ENCODE peak calls at places on chromosomes 7 and 10, in six cellular contexts. F, Y, N, U, P and B are unnamed samples.

GRCh38 chr7:101717986-101718746 is 89.1 kb upstream of the MYL10 start:
- DNase-seq in F (no peak), N (no peak), P (peak; percentile 43), U (peak; percentile 86), Y (peak; percentile 83), B (peak; percentile 64)

GRCh38 chr7:37284805-37285211 is 163.9 kb downstream of the ELMO1 start:
- DNase-seq in U (no peak), Y (no peak), P (peak; percentile 79), N (peak; percentile 69), F (peak; percentile 48), B (peak; percentile 61)

GRCh38 chr7:91852263-91852741 is 28.2 kb downstream of the MTERF1 start:
- DNase-seq in N (peak; percentile 15), Y (no peak), F (no peak), P (peak; percentile 36), U (peak; percentile 12), B (peak; percentile 10)

GRCh38 chr7:101581891-101582290 is 47.2 kb downstream of the MYL10 start:
- DNase-seq in P (no peak), Y (no peak), N (no peak), F (no peak), U (no peak), B (no peak)

GRCh38 chr7:94632338-94633024 is 23.5 kb downstream of the SGCE start:
- DNase-seq in U (peak; percentile 80), N (peak; percentile 11), Y (peak; percentile 91), F (no peak), P (no peak), B (no peak)

GRCh38 chr10:2897619-2898508 is 169.5 kb upstream of the PFKP start:
- DNase-seq in F (no peak), Y (peak; percentile 0), P (no peak), N (no peak), U (no peak), B (no peak)

GRCh38 chr10:84424731-84425165 is 96.4 kb downstream of the CCSER2 start:
- DNase-seq in U (peak; percentile 98), F (peak; percentile 81), P (peak; percentile 32), N (peak; percentile 70), Y (peak; percentile 98), B (no peak)

GRCh38 chr10:97765201-97765600 is 6.6 kb downstream of the SFRP5 start:
- DNase-seq in P (no peak), Y (no peak), F (no peak), N (no peak), U (no peak), B (no peak)

GRCh38 chr7:52684388-52684787 is 351.0 kb upstream of the POM121L12 start:
- DNase-seq in N (no peak), U (no peak), P (no peak), Y (no peak), F (no peak), B (no peak)